ENCODE peak calls at places on chromosomes 1 and 21, in ten cellular contexts. Q is T47D; D is Calu3; X is posterior vena cava; F is activated CD8-positive, alpha-beta memory T cell treated with anti-CD3 and anti-CD28 coated beads, Interleukin-2, amount 10 ng/mL, durations not matched to agents 7 days and 5 days; K is effector memory CD8-positive, alpha-beta T cell; P is H54; L is tibial artery; V is cardiac fibroblast; J is Peyer's patch. R is an unnamed sample.

GRCh38 chr1:53582211-53583020 is 123.2 kb downstream of the DMRTB1 start:
- DNase-seq in Q (no peak), D (no peak), X (peak), F (peak), K (peak), P (no peak), L (peak), V (no peak), J (peak), R (no peak)

GRCh38 chr1:202590975-202591411 is 119.3 kb downstream of the SYT2 start:
- DNase-seq in Q (no peak), D (peak), X (no peak), F (no peak), K (no peak), P (no peak), L (no peak), V (no peak), J (no peak), R (no peak)

GRCh38 chr1:221470000-221470698 is 271.7 kb downstream of the DUSP10 start:
- DNase-seq in Q (no peak), D (no peak), X (no peak), F (no peak), K (no peak), P (no peak), L (no peak), V (no peak), J (no peak), R (no peak)

GRCh38 chr1:150127868-150128267 is 21.8 kb upstream of the PLEKHO1 start:
- DNase-seq in Q (no peak), D (no peak), X (no peak), F (no peak), K (no peak), P (no peak), L (no peak), V (no peak), J (no peak), R (no peak)

GRCh38 chr1:173590557-173590956 is 12.3 kb downstream of the SLC9C2 start:
- DNase-seq in Q (no peak), D (no peak), X (no peak), F (no peak), K (no peak), P (peak), L (no peak), V (peak), J (no peak), R (no peak)

GRCh38 chr1:58249729-58250586 is 296.6 kb downstream of the OMA1 start:
- DNase-seq in Q (no peak), D (no peak), X (peak), F (peak), K (no peak), P (no peak), L (no peak), V (peak), J (no peak), R (no peak)

GRCh38 chr1:230048322-230048721 is 18.7 kb upstream of the GALNT2 start:
- DNase-seq in Q (no peak), D (no peak), X (no peak), F (no peak), K (no peak), P (no peak), L (no peak), V (no peak), J (no peak), R (no peak)

GRCh38 chr1:159857889-159858288 is 4.6 kb downstream of the VSIG8 start:
- DNase-seq in Q (no peak), D (no peak), X (peak), F (no peak), K (no peak), P (no peak), L (no peak), V (no peak), J (no peak), R (no peak)

GRCh38 chr1:10082785-10083479 is 50.2 kb downstream of the UBE4B start:
- DNase-seq in Q (no peak), D (no peak), X (no peak), F (no peak), K (no peak), P (no peak), L (no peak), V (no peak), J (no peak), R (no peak)

GRCh38 chr1:64895500-64895899 is 70.8 kb downstream of the JAK1 start:
- DNase-seq in Q (no peak), D (no peak), X (no peak), F (no peak), K (no peak), P (no peak), L (no peak), V (no peak), J (no peak), R (no peak)

GRCh38 chr1:177384461-177384860 is 213.7 kb downstream of the BRINP2 start:
- DNase-seq in Q (no peak), D (no peak), X (no peak), F (no peak), K (no peak), P (no peak), L (no peak), V (peak), J (no peak), R (no peak)

GRCh38 chr21:33384851-33385331 is 18.3 kb upstream of the IFNGR2 start:
- DNase-seq in Q (no peak), D (no peak), X (no peak), F (peak), K (peak), P (no peak), L (no peak), V (no peak), J (peak), R (no peak)

GRCh38 chr21:42518216-42518615 is 4.6 kb downstream of the SLC37A1 start:
- DNase-seq in Q (no peak), D (no peak), X (no peak), F (no peak), K (no peak), P (peak), L (no peak), V (peak), J (no peak), R (peak)

GRCh38 chr1:151472852-151473731 is 13.8 kb upstream of the POGZ start:
- DNase-seq in Q (peak), D (peak), X (no peak), F (peak), K (peak), P (no peak), L (peak), V (peak), J (peak), R (peak)

GRCh38 chr1:116006486-116006964 is 30.2 kb downstream of the SLC22A15 start:
- DNase-seq in Q (no peak), D (no peak), X (no peak), F (no peak), K (no peak), P (no peak), L (no peak), V (no peak), J (no peak), R (no peak)

GRCh38 chr1:54371038-54371935 is 34.9 kb downstream of the SSBP3 start:
- DNase-seq in Q (no peak), D (peak), X (no peak), F (no peak), K (no peak), P (no peak), L (no peak), V (no peak), J (no peak), R (no peak)

GRCh38 chr1:109725510-109725909 is 13.5 kb downstream of the GSTM5 start:
- DNase-seq in Q (no peak), D (no peak), X (no peak), F (no peak), K (no peak), P (no peak), L (no peak), V (no peak), J (no peak), R (no peak)

GRCh38 chr1:85411567-85412312 is 53.2 kb downstream of the DDAH1 start:
- DNase-seq in Q (no peak), D (no peak), X (no peak), F (no peak), K (no peak), P (no peak), L (no peak), V (no peak), J (no peak), R (no peak)

GRCh38 chr1:62621907-62622306 is 24.6 kb downstream of the ANGPTL3 start:
- DNase-seq in Q (no peak), D (peak), X (no peak), F (peak), K (no peak), P (peak), L (no peak), V (peak), J (no peak), R (peak)

GRCh38 chr1:88509369-88509768 is 174.7 kb upstream of the PKN2 start:
- DNase-seq in Q (no peak), D (no peak), X (no peak), F (no peak), K (no peak), P (no peak), L (no peak), V (peak), J (no peak), R (no peak)

GRCh38 chr1:182584746-182585145 is 4.3 kb downstream of the RNASEL start:
- DNase-seq in Q (no peak), D (no peak), X (no peak), F (no peak), K (no peak), P (no peak), L (no peak), V (no peak), J (no peak), R (no peak)